ENCODE peak calls at places on chromosomes 2 and 18, in ten cellular contexts. One of them, this sample, is unnamed.

GRCh38 chr18:26526128-26526965 is 22.0 kb downstream of the KCTD1 start:
- DNase-seq in AG08395: no peak
- DNase-seq in activated CD8-positive, alpha-beta memory T cell treated with anti-CD3 and anti-CD28 coated beads, Interleukin-2, amount 50 U/mL, for 48 hours: no peak
- DNase-seq in stimulated activated CD4-positive, alpha-beta T cell treated with anti-CD3 and anti-CD28 coated beads, Interleukin-1b, Interleukin-23, amount 100 ng/mL, for 48 hours: no peak
- DNase-seq in activated T-cell treated with anti-CD3 and anti-CD28 coated beads, Interleukin-2, amount 50 U/mL, for 72 hours: no peak
- DNase-seq in HuH-7.5: no peak
- DNase-seq in neural crest cell: no peak
- DNase-seq in astrocyte: peak
- DNase-seq in T follicular helper cell: no peak
- DNase-seq in fibroblast of mammary gland: no peak
- DNase-seq in this sample: no peak

GRCh38 chr2:62208758-62209114 is 12.8 kb downstream of the B3GNT2 start:
- DNase-seq in AG08395: no peak
- DNase-seq in activated CD8-positive, alpha-beta memory T cell treated with anti-CD3 and anti-CD28 coated beads, Interleukin-2, amount 50 U/mL, for 48 hours: peak
- DNase-seq in stimulated activated CD4-positive, alpha-beta T cell treated with anti-CD3 and anti-CD28 coated beads, Interleukin-1b, Interleukin-23, amount 100 ng/mL, for 48 hours: peak
- DNase-seq in neural crest cell: no peak
- DNase-seq in T follicular helper cell: no peak
- DNase-seq in HuH-7.5: no peak
- DNase-seq in fibroblast of mammary gland: no peak
- DNase-seq in activated T-cell treated with anti-CD3 and anti-CD28 coated beads, Interleukin-2, amount 50 U/mL, for 72 hours: peak
- DNase-seq in astrocyte: no peak
- DNase-seq in this sample: no peak

GRCh38 chr2:210584834-210585233 is 28.4 kb downstream of the CPS1 start:
- DNase-seq in AG08395: no peak
- DNase-seq in stimulated activated CD4-positive, alpha-beta T cell treated with anti-CD3 and anti-CD28 coated beads, Interleukin-1b, Interleukin-23, amount 100 ng/mL, for 48 hours: no peak
- DNase-seq in activated T-cell treated with anti-CD3 and anti-CD28 coated beads, Interleukin-2, amount 50 U/mL, for 72 hours: no peak
- DNase-seq in HuH-7.5: no peak
- DNase-seq in T follicular helper cell: no peak
- DNase-seq in astrocyte: peak
- DNase-seq in neural crest cell: no peak
- DNase-seq in fibroblast of mammary gland: peak
- DNase-seq in activated CD8-positive, alpha-beta memory T cell treated with anti-CD3 and anti-CD28 coated beads, Interleukin-2, amount 50 U/mL, for 48 hours: no peak
- DNase-seq in this sample: no peak

GRCh38 chr2:16279201-16279570 is 338.8 kb downstream of the MYCN start:
- DNase-seq in activated CD8-positive, alpha-beta memory T cell treated with anti-CD3 and anti-CD28 coated beads, Interleukin-2, amount 50 U/mL, for 48 hours: no peak
- DNase-seq in neural crest cell: no peak
- DNase-seq in astrocyte: no peak
- DNase-seq in stimulated activated CD4-positive, alpha-beta T cell treated with anti-CD3 and anti-CD28 coated beads, Interleukin-1b, Interleukin-23, amount 100 ng/mL, for 48 hours: no peak
- DNase-seq in fibroblast of mammary gland: no peak
- DNase-seq in activated T-cell treated with anti-CD3 and anti-CD28 coated beads, Interleukin-2, amount 50 U/mL, for 72 hours: no peak
- DNase-seq in AG08395: no peak
- DNase-seq in HuH-7.5: no peak
- DNase-seq in T follicular helper cell: no peak
- DNase-seq in this sample: no peak

GRCh38 chr2:136116813-136117390 is 1.0 kb downstream of the CXCR4 start:
- DNase-seq in fibroblast of mammary gland: no peak
- DNase-seq in activated T-cell treated with anti-CD3 and anti-CD28 coated beads, Interleukin-2, amount 50 U/mL, for 72 hours: peak
- DNase-seq in HuH-7.5: no peak
- DNase-seq in AG08395: no peak
- DNase-seq in astrocyte: no peak
- DNase-seq in T follicular helper cell: peak
- DNase-seq in activated CD8-positive, alpha-beta memory T cell treated with anti-CD3 and anti-CD28 coated beads, Interleukin-2, amount 50 U/mL, for 48 hours: peak
- DNase-seq in neural crest cell: peak
- DNase-seq in stimulated activated CD4-positive, alpha-beta T cell treated with anti-CD3 and anti-CD28 coated beads, Interleukin-1b, Interleukin-23, amount 100 ng/mL, for 48 hours: peak
- DNase-seq in this sample: no peak

GRCh38 chr2:134009440-134009839 is 244.4 kb upstream of the MGAT5 start:
- DNase-seq in stimulated activated CD4-positive, alpha-beta T cell treated with anti-CD3 and anti-CD28 coated beads, Interleukin-1b, Interleukin-23, amount 100 ng/mL, for 48 hours: no peak
- DNase-seq in T follicular helper cell: no peak
- DNase-seq in activated CD8-positive, alpha-beta memory T cell treated with anti-CD3 and anti-CD28 coated beads, Interleukin-2, amount 50 U/mL, for 48 hours: no peak
- DNase-seq in AG08395: no peak
- DNase-seq in fibroblast of mammary gland: no peak
- DNase-seq in HuH-7.5: no peak
- DNase-seq in astrocyte: no peak
- DNase-seq in activated T-cell treated with anti-CD3 and anti-CD28 coated beads, Interleukin-2, amount 50 U/mL, for 72 hours: no peak
- DNase-seq in neural crest cell: no peak
- DNase-seq in this sample: no peak

GRCh38 chr2:105798595-105798994 is 53.9 kb downstream of the NCK2 start:
- DNase-seq in activated CD8-positive, alpha-beta memory T cell treated with anti-CD3 and anti-CD28 coated beads, Interleukin-2, amount 50 U/mL, for 48 hours: peak
- DNase-seq in activated T-cell treated with anti-CD3 and anti-CD28 coated beads, Interleukin-2, amount 50 U/mL, for 72 hours: peak
- DNase-seq in fibroblast of mammary gland: no peak
- DNase-seq in neural crest cell: no peak
- DNase-seq in T follicular helper cell: no peak
- DNase-seq in HuH-7.5: no peak
- DNase-seq in astrocyte: no peak
- DNase-seq in stimulated activated CD4-positive, alpha-beta T cell treated with anti-CD3 and anti-CD28 coated beads, Interleukin-1b, Interleukin-23, amount 100 ng/mL, for 48 hours: peak
- DNase-seq in AG08395: no peak
- DNase-seq in this sample: no peak

GRCh38 chr18:44771957-44772917 is 91.5 kb downstream of the SETBP1 start:
- DNase-seq in astrocyte: peak
- DNase-seq in activated T-cell treated with anti-CD3 and anti-CD28 coated beads, Interleukin-2, amount 50 U/mL, for 72 hours: no peak
- DNase-seq in fibroblast of mammary gland: peak
- DNase-seq in AG08395: no peak
- DNase-seq in neural crest cell: no peak
- DNase-seq in stimulated activated CD4-positive, alpha-beta T cell treated with anti-CD3 and anti-CD28 coated beads, Interleukin-1b, Interleukin-23, amount 100 ng/mL, for 48 hours: no peak
- DNase-seq in HuH-7.5: peak
- DNase-seq in T follicular helper cell: no peak
- DNase-seq in activated CD8-positive, alpha-beta memory T cell treated with anti-CD3 and anti-CD28 coated beads, Interleukin-2, amount 50 U/mL, for 48 hours: no peak
- DNase-seq in this sample: no peak

GRCh38 chr2:45218931-45219339 is 209.7 kb upstream of the SIX2 start:
- DNase-seq in fibroblast of mammary gland: no peak
- DNase-seq in astrocyte: no peak
- DNase-seq in HuH-7.5: peak
- DNase-seq in T follicular helper cell: no peak
- DNase-seq in stimulated activated CD4-positive, alpha-beta T cell treated with anti-CD3 and anti-CD28 coated beads, Interleukin-1b, Interleukin-23, amount 100 ng/mL, for 48 hours: no peak
- DNase-seq in activated T-cell treated with anti-CD3 and anti-CD28 coated beads, Interleukin-2, amount 50 U/mL, for 72 hours: no peak
- DNase-seq in neural crest cell: no peak
- DNase-seq in activated CD8-positive, alpha-beta memory T cell treated with anti-CD3 and anti-CD28 coated beads, Interleukin-2, amount 50 U/mL, for 48 hours: no peak
- DNase-seq in AG08395: no peak
- DNase-seq in this sample: no peak

GRCh38 chr2:240946654-240947053 is 40.5 kb downstream of the CROCC2 start:
- DNase-seq in HuH-7.5: no peak
- DNase-seq in AG08395: peak
- DNase-seq in T follicular helper cell: no peak
- DNase-seq in stimulated activated CD4-positive, alpha-beta T cell treated with anti-CD3 and anti-CD28 coated beads, Interleukin-1b, Interleukin-23, amount 100 ng/mL, for 48 hours: no peak
- DNase-seq in neural crest cell: no peak
- DNase-seq in activated T-cell treated with anti-CD3 and anti-CD28 coated beads, Interleukin-2, amount 50 U/mL, for 72 hours: no peak
- DNase-seq in astrocyte: no peak
- DNase-seq in fibroblast of mammary gland: peak
- DNase-seq in activated CD8-positive, alpha-beta memory T cell treated with anti-CD3 and anti-CD28 coated beads, Interleukin-2, amount 50 U/mL, for 48 hours: peak
- DNase-seq in this sample: peak

GRCh38 chr2:106555053-106555452 is 67.9 kb downstream of the CD8B2 start:
- DNase-seq in astrocyte: no peak
- DNase-seq in AG08395: no peak
- DNase-seq in T follicular helper cell: no peak
- DNase-seq in stimulated activated CD4-positive, alpha-beta T cell treated with anti-CD3 and anti-CD28 coated beads, Interleukin-1b, Interleukin-23, amount 100 ng/mL, for 48 hours: no peak
- DNase-seq in fibroblast of mammary gland: no peak
- DNase-seq in neural crest cell: no peak
- DNase-seq in activated T-cell treated with anti-CD3 and anti-CD28 coated beads, Interleukin-2, amount 50 U/mL, for 72 hours: no peak
- DNase-seq in activated CD8-positive, alpha-beta memory T cell treated with anti-CD3 and anti-CD28 coated beads, Interleukin-2, amount 50 U/mL, for 48 hours: no peak
- DNase-seq in HuH-7.5: no peak
- DNase-seq in this sample: no peak

GRCh38 chr18:11494093-11494492 is 115.3 kb upstream of the SLC35G4 start:
- DNase-seq in AG08395: peak
- DNase-seq in fibroblast of mammary gland: peak
- DNase-seq in astrocyte: peak
- DNase-seq in stimulated activated CD4-positive, alpha-beta T cell treated with anti-CD3 and anti-CD28 coated beads, Interleukin-1b, Interleukin-23, amount 100 ng/mL, for 48 hours: no peak
- DNase-seq in T follicular helper cell: no peak
- DNase-seq in activated T-cell treated with anti-CD3 and anti-CD28 coated beads, Interleukin-2, amount 50 U/mL, for 72 hours: no peak
- DNase-seq in activated CD8-positive, alpha-beta memory T cell treated with anti-CD3 and anti-CD28 coated beads, Interleukin-2, amount 50 U/mL, for 48 hours: no peak
- DNase-seq in HuH-7.5: no peak
- DNase-seq in neural crest cell: no peak
- DNase-seq in this sample: no peak

GRCh38 chr18:74493689-74494088 is 2.5 kb upstream of the CNDP2 start:
- DNase-seq in activated CD8-positive, alpha-beta memory T cell treated with anti-CD3 and anti-CD28 coated beads, Interleukin-2, amount 50 U/mL, for 48 hours: peak
- DNase-seq in stimulated activated CD4-positive, alpha-beta T cell treated with anti-CD3 and anti-CD28 coated beads, Interleukin-1b, Interleukin-23, amount 100 ng/mL, for 48 hours: peak
- DNase-seq in activated T-cell treated with anti-CD3 and anti-CD28 coated beads, Interleukin-2, amount 50 U/mL, for 72 hours: peak
- DNase-seq in AG08395: peak
- DNase-seq in astrocyte: peak
- DNase-seq in T follicular helper cell: peak
- DNase-seq in neural crest cell: no peak
- DNase-seq in HuH-7.5: no peak
- DNase-seq in fibroblast of mammary gland: peak
- DNase-seq in this sample: peak

GRCh38 chr2:216635701-216636541 is 2.7 kb downstream of the IGFBP2 start:
- DNase-seq in neural crest cell: peak
- DNase-seq in AG08395: no peak
- DNase-seq in fibroblast of mammary gland: no peak
- DNase-seq in activated CD8-positive, alpha-beta memory T cell treated with anti-CD3 and anti-CD28 coated beads, Interleukin-2, amount 50 U/mL, for 48 hours: no peak
- DNase-seq in activated T-cell treated with anti-CD3 and anti-CD28 coated beads, Interleukin-2, amount 50 U/mL, for 72 hours: no peak
- DNase-seq in HuH-7.5: no peak
- DNase-seq in astrocyte: peak
- DNase-seq in stimulated activated CD4-positive, alpha-beta T cell treated with anti-CD3 and anti-CD28 coated beads, Interleukin-1b, Interleukin-23, amount 100 ng/mL, for 48 hours: no peak
- DNase-seq in T follicular helper cell: no peak
- DNase-seq in this sample: no peak

GRCh38 chr2:118689033-118689432 is 158.4 kb downstream of the EN1 start:
- DNase-seq in astrocyte: no peak
- DNase-seq in activated CD8-positive, alpha-beta memory T cell treated with anti-CD3 and anti-CD28 coated beads, Interleukin-2, amount 50 U/mL, for 48 hours: no peak
- DNase-seq in AG08395: no peak
- DNase-seq in HuH-7.5: no peak
- DNase-seq in activated T-cell treated with anti-CD3 and anti-CD28 coated beads, Interleukin-2, amount 50 U/mL, for 72 hours: no peak
- DNase-seq in fibroblast of mammary gland: no peak
- DNase-seq in T follicular helper cell: no peak
- DNase-seq in neural crest cell: no peak
- DNase-seq in stimulated activated CD4-positive, alpha-beta T cell treated with anti-CD3 and anti-CD28 coated beads, Interleukin-1b, Interleukin-23, amount 100 ng/mL, for 48 hours: no peak
- DNase-seq in this sample: no peak

GRCh38 chr2:69166812-69167468 is 154.0 kb downstream of the ANTXR1 start:
- DNase-seq in AG08395: no peak
- DNase-seq in activated CD8-positive, alpha-beta memory T cell treated with anti-CD3 and anti-CD28 coated beads, Interleukin-2, amount 50 U/mL, for 48 hours: no peak
- DNase-seq in HuH-7.5: peak
- DNase-seq in fibroblast of mammary gland: no peak
- DNase-seq in activated T-cell treated with anti-CD3 and anti-CD28 coated beads, Interleukin-2, amount 50 U/mL, for 72 hours: no peak
- DNase-seq in neural crest cell: no peak
- DNase-seq in T follicular helper cell: no peak
- DNase-seq in stimulated activated CD4-positive, alpha-beta T cell treated with anti-CD3 and anti-CD28 coated beads, Interleukin-1b, Interleukin-23, amount 100 ng/mL, for 48 hours: no peak
- DNase-seq in astrocyte: no peak
- DNase-seq in this sample: no peak

GRCh38 chr2:146481629-146482028 is 1363.2 kb upstream of the ACVR2A start:
- DNase-seq in fibroblast of mammary gland: peak
- DNase-seq in HuH-7.5: no peak
- DNase-seq in neural crest cell: no peak
- DNase-seq in stimulated activated CD4-positive, alpha-beta T cell treated with anti-CD3 and anti-CD28 coated beads, Interleukin-1b, Interleukin-23, amount 100 ng/mL, for 48 hours: no peak
- DNase-seq in T follicular helper cell: no peak
- DNase-seq in astrocyte: peak
- DNase-seq in AG08395: peak
- DNase-seq in activated CD8-positive, alpha-beta memory T cell treated with anti-CD3 and anti-CD28 coated beads, Interleukin-2, amount 50 U/mL, for 48 hours: no peak
- DNase-seq in activated T-cell treated with anti-CD3 and anti-CD28 coated beads, Interleukin-2, amount 50 U/mL, for 72 hours: no peak
- DNase-seq in this sample: no peak

GRCh38 chr2:11540148-11540995 is 6.5 kb downstream of the GREB1 start:
- DNase-seq in stimulated activated CD4-positive, alpha-beta T cell treated with anti-CD3 and anti-CD28 coated beads, Interleukin-1b, Interleukin-23, amount 100 ng/mL, for 48 hours: no peak
- DNase-seq in astrocyte: no peak
- DNase-seq in activated CD8-positive, alpha-beta memory T cell treated with anti-CD3 and anti-CD28 coated beads, Interleukin-2, amount 50 U/mL, for 48 hours: no peak
- DNase-seq in HuH-7.5: no peak
- DNase-seq in T follicular helper cell: no peak
- DNase-seq in activated T-cell treated with anti-CD3 and anti-CD28 coated beads, Interleukin-2, amount 50 U/mL, for 72 hours: no peak
- DNase-seq in fibroblast of mammary gland: no peak
- DNase-seq in AG08395: no peak
- DNase-seq in neural crest cell: no peak
- DNase-seq in this sample: peak

GRCh38 chr2:155310589-155310988 is 612.1 kb downstream of the KCNJ3 start:
- DNase-seq in stimulated activated CD4-positive, alpha-beta T cell treated with anti-CD3 and anti-CD28 coated beads, Interleukin-1b, Interleukin-23, amount 100 ng/mL, for 48 hours: no peak
- DNase-seq in activated CD8-positive, alpha-beta memory T cell treated with anti-CD3 and anti-CD28 coated beads, Interleukin-2, amount 50 U/mL, for 48 hours: no peak
- DNase-seq in fibroblast of mammary gland: peak
- DNase-seq in T follicular helper cell: no peak
- DNase-seq in astrocyte: peak
- DNase-seq in HuH-7.5: no peak
- DNase-seq in activated T-cell treated with anti-CD3 and anti-CD28 coated beads, Interleukin-2, amount 50 U/mL, for 72 hours: no peak
- DNase-seq in AG08395: peak
- DNase-seq in neural crest cell: no peak
- DNase-seq in this sample: no peak

GRCh38 chr2:225598922-225599321 is 199.4 kb downstream of the NYAP2 start:
- DNase-seq in HuH-7.5: no peak
- DNase-seq in activated CD8-positive, alpha-beta memory T cell treated with anti-CD3 and anti-CD28 coated beads, Interleukin-2, amount 50 U/mL, for 48 hours: no peak
- DNase-seq in astrocyte: peak
- DNase-seq in fibroblast of mammary gland: peak
- DNase-seq in T follicular helper cell: no peak
- DNase-seq in neural crest cell: no peak
- DNase-seq in AG08395: no peak
- DNase-seq in activated T-cell treated with anti-CD3 and anti-CD28 coated beads, Interleukin-2, amount 50 U/mL, for 72 hours: no peak
- DNase-seq in stimulated activated CD4-positive, alpha-beta T cell treated with anti-CD3 and anti-CD28 coated beads, Interleukin-1b, Interleukin-23, amount 100 ng/mL, for 48 hours: no peak
- DNase-seq in this sample: no peak

GRCh38 chr2:196939381-196939780 is 12.9 kb upstream of the PGAP1 start:
- DNase-seq in activated CD8-positive, alpha-beta memory T cell treated with anti-CD3 and anti-CD28 coated beads, Interleukin-2, amount 50 U/mL, for 48 hours: no peak
- DNase-seq in HuH-7.5: no peak
- DNase-seq in neural crest cell: no peak
- DNase-seq in stimulated activated CD4-positive, alpha-beta T cell treated with anti-CD3 and anti-CD28 coated beads, Interleukin-1b, Interleukin-23, amount 100 ng/mL, for 48 hours: no peak
- DNase-seq in AG08395: peak
- DNase-seq in astrocyte: peak
- DNase-seq in activated T-cell treated with anti-CD3 and anti-CD28 coated beads, Interleukin-2, amount 50 U/mL, for 72 hours: no peak
- DNase-seq in T follicular helper cell: no peak
- DNase-seq in fibroblast of mammary gland: peak
- DNase-seq in this sample: no peak

GRCh38 chr18:63317982-63318881 is 1.3 kb downstream of the BCL2 start:
- DNase-seq in neural crest cell: peak
- DNase-seq in astrocyte: no peak
- DNase-seq in T follicular helper cell: peak
- DNase-seq in AG08395: no peak
- DNase-seq in activated T-cell treated with anti-CD3 and anti-CD28 coated beads, Interleukin-2, amount 50 U/mL, for 72 hours: peak
- DNase-seq in fibroblast of mammary gland: no peak
- DNase-seq in HuH-7.5: no peak
- DNase-seq in activated CD8-positive, alpha-beta memory T cell treated with anti-CD3 and anti-CD28 coated beads, Interleukin-2, amount 50 U/mL, for 48 hours: peak
- DNase-seq in stimulated activated CD4-positive, alpha-beta T cell treated with anti-CD3 and anti-CD28 coated beads, Interleukin-1b, Interleukin-23, amount 100 ng/mL, for 48 hours: peak
- DNase-seq in this sample: no peak

GRCh38 chr2:21318263-21318662 is 194.5 kb downstream of the TDRD15 start:
- DNase-seq in T follicular helper cell: no peak
- DNase-seq in stimulated activated CD4-positive, alpha-beta T cell treated with anti-CD3 and anti-CD28 coated beads, Interleukin-1b, Interleukin-23, amount 100 ng/mL, for 48 hours: no peak
- DNase-seq in astrocyte: no peak
- DNase-seq in fibroblast of mammary gland: no peak
- DNase-seq in AG08395: no peak
- DNase-seq in activated CD8-positive, alpha-beta memory T cell treated with anti-CD3 and anti-CD28 coated beads, Interleukin-2, amount 50 U/mL, for 48 hours: no peak
- DNase-seq in activated T-cell treated with anti-CD3 and anti-CD28 coated beads, Interleukin-2, amount 50 U/mL, for 72 hours: no peak
- DNase-seq in neural crest cell: no peak
- DNase-seq in HuH-7.5: no peak
- DNase-seq in this sample: no peak

GRCh38 chr2:120394764-120395163 is 48.8 kb downstream of the INHBB start:
- DNase-seq in neural crest cell: no peak
- DNase-seq in activated CD8-positive, alpha-beta memory T cell treated with anti-CD3 and anti-CD28 coated beads, Interleukin-2, amount 50 U/mL, for 48 hours: peak
- DNase-seq in fibroblast of mammary gland: no peak
- DNase-seq in activated T-cell treated with anti-CD3 and anti-CD28 coated beads, Interleukin-2, amount 50 U/mL, for 72 hours: no peak
- DNase-seq in stimulated activated CD4-positive, alpha-beta T cell treated with anti-CD3 and anti-CD28 coated beads, Interleukin-1b, Interleukin-23, amount 100 ng/mL, for 48 hours: no peak
- DNase-seq in astrocyte: no peak
- DNase-seq in AG08395: no peak
- DNase-seq in T follicular helper cell: no peak
- DNase-seq in HuH-7.5: no peak
- DNase-seq in this sample: peak

GRCh38 chr18:46712406-46712805 is 44.4 kb downstream of the ST8SIA5 start:
- DNase-seq in activated T-cell treated with anti-CD3 and anti-CD28 coated beads, Interleukin-2, amount 50 U/mL, for 72 hours: no peak
- DNase-seq in neural crest cell: no peak
- DNase-seq in HuH-7.5: no peak
- DNase-seq in activated CD8-positive, alpha-beta memory T cell treated with anti-CD3 and anti-CD28 coated beads, Interleukin-2, amount 50 U/mL, for 48 hours: no peak
- DNase-seq in stimulated activated CD4-positive, alpha-beta T cell treated with anti-CD3 and anti-CD28 coated beads, Interleukin-1b, Interleukin-23, amount 100 ng/mL, for 48 hours: no peak
- DNase-seq in fibroblast of mammary gland: peak
- DNase-seq in AG08395: peak
- DNase-seq in T follicular helper cell: no peak
- DNase-seq in astrocyte: peak
- DNase-seq in this sample: no peak

GRCh38 chr2:46299365-46300263 is 2.4 kb downstream of the EPAS1 start:
- DNase-seq in activated CD8-positive, alpha-beta memory T cell treated with anti-CD3 and anti-CD28 coated beads, Interleukin-2, amount 50 U/mL, for 48 hours: no peak
- DNase-seq in astrocyte: peak
- DNase-seq in stimulated activated CD4-positive, alpha-beta T cell treated with anti-CD3 and anti-CD28 coated beads, Interleukin-1b, Interleukin-23, amount 100 ng/mL, for 48 hours: no peak
- DNase-seq in AG08395: peak
- DNase-seq in HuH-7.5: peak
- DNase-seq in activated T-cell treated with anti-CD3 and anti-CD28 coated beads, Interleukin-2, amount 50 U/mL, for 72 hours: no peak
- DNase-seq in neural crest cell: no peak
- DNase-seq in T follicular helper cell: no peak
- DNase-seq in fibroblast of mammary gland: peak
- DNase-seq in this sample: no peak

GRCh38 chr18:9428301-9428706 is 47.0 kb upstream of the RALBP1 start:
- DNase-seq in neural crest cell: no peak
- DNase-seq in fibroblast of mammary gland: no peak
- DNase-seq in activated CD8-positive, alpha-beta memory T cell treated with anti-CD3 and anti-CD28 coated beads, Interleukin-2, amount 50 U/mL, for 48 hours: no peak
- DNase-seq in stimulated activated CD4-positive, alpha-beta T cell treated with anti-CD3 and anti-CD28 coated beads, Interleukin-1b, Interleukin-23, amount 100 ng/mL, for 48 hours: no peak
- DNase-seq in T follicular helper cell: no peak
- DNase-seq in AG08395: no peak
- DNase-seq in astrocyte: no peak
- DNase-seq in HuH-7.5: no peak
- DNase-seq in activated T-cell treated with anti-CD3 and anti-CD28 coated beads, Interleukin-2, amount 50 U/mL, for 72 hours: no peak
- DNase-seq in this sample: peak

This sample was measured in type B pancreatic cell.